ENCODE peak calls at places on chromosomes 13 and 19, in five cellular contexts. One of them, this sample, is unnamed.
A peak's percentile ranks its signal among the peaks of the same experiment; 100 is the strongest.

GRCh38 chr13:48801255-48801654 is 147.5 kb downstream of the CYSLTR2 start:
- DNase-seq in K562: no peak
- DNase-seq in breast epithelium: no peak
- DNase-seq in transverse colon: no peak
- DNase-seq in Panc1: no peak
- DNase-seq in this sample: no peak

GRCh38 chr19:49552749-49553148 is 24.9 kb downstream of the RCN3 start:
- DNase-seq in Panc1: no peak
- DNase-seq in transverse colon: no peak
- DNase-seq in K562: no peak
- DNase-seq in breast epithelium: no peak
- DNase-seq in this sample: no peak

GRCh38 chr13:46134961-46135522 is 30.2 kb upstream of the CPB2 start:
- DNase-seq in Panc1: no peak
- DNase-seq in transverse colon: no peak
- DNase-seq in K562: no peak
- DNase-seq in breast epithelium: peak; percentile 64
- DNase-seq in this sample: peak; percentile 87

GRCh38 chr13:25232937-25233515 is 54.3 kb downstream of the MTMR6 start:
- DNase-seq in breast epithelium: no peak
- DNase-seq in transverse colon: no peak
- DNase-seq in K562: peak; percentile 23
- DNase-seq in Panc1: no peak
- DNase-seq in this sample: no peak

GRCh38 chr19:49473868-49474544 is at the start of gene FLT3LG:
- DNase-seq in Panc1: no peak
- DNase-seq in transverse colon: peak; percentile 83
- DNase-seq in breast epithelium: peak; percentile 74
- DNase-seq in K562: peak; percentile 87
- DNase-seq in this sample: peak; percentile 56

GRCh38 chr19:2523630-2524311 is 47.8 kb downstream of the GADD45B start:
- DNase-seq in breast epithelium: no peak
- DNase-seq in Panc1: no peak
- DNase-seq in K562: peak; percentile 23
- DNase-seq in transverse colon: no peak
- DNase-seq in this sample: no peak

GRCh38 chr19:42403586-42403985 is 13.5 kb upstream of the CNFN start:
- DNase-seq in breast epithelium: no peak
- DNase-seq in K562: no peak
- DNase-seq in Panc1: no peak
- DNase-seq in transverse colon: no peak
- DNase-seq in this sample: no peak

GRCh38 chr13:35702316-35702715 is 225.8 kb upstream of the MAB21L1 start:
- DNase-seq in transverse colon: no peak
- DNase-seq in Panc1: no peak
- DNase-seq in K562: no peak
- DNase-seq in breast epithelium: no peak
- DNase-seq in this sample: no peak

GRCh38 chr19:32863841-32864240 is 5.7 kb downstream of the SLC7A9 start:
- DNase-seq in K562: no peak
- DNase-seq in Panc1: no peak
- DNase-seq in breast epithelium: no peak
- DNase-seq in transverse colon: no peak
- DNase-seq in this sample: no peak

GRCh38 chr13:107284168-107284567 is 716.2 kb upstream of the ARGLU1 start:
- DNase-seq in breast epithelium: no peak
- DNase-seq in transverse colon: no peak
- DNase-seq in K562: no peak
- DNase-seq in Panc1: no peak
- DNase-seq in this sample: no peak

GRCh38 chr13:23871616-23872220 is 17.5 kb downstream of the MIPEP start:
- DNase-seq in Panc1: no peak
- DNase-seq in transverse colon: no peak
- DNase-seq in breast epithelium: no peak
- DNase-seq in K562: peak; percentile 12
- DNase-seq in this sample: no peak

GRCh38 chr13:93561553-93561952 is 334.9 kb downstream of the GPC6 start:
- DNase-seq in breast epithelium: no peak
- DNase-seq in Panc1: no peak
- DNase-seq in K562: no peak
- DNase-seq in transverse colon: no peak
- DNase-seq in this sample: no peak

GRCh38 chr13:40566811-40567210 is 99.6 kb downstream of the FOXO1 start:
- DNase-seq in K562: no peak
- DNase-seq in Panc1: no peak
- DNase-seq in breast epithelium: no peak
- DNase-seq in transverse colon: no peak
- DNase-seq in this sample: no peak

GRCh38 chr19:805161-805561 is 7.9 kb downstream of the PTBP1 start:
- DNase-seq in Panc1: no peak
- DNase-seq in transverse colon: no peak
- DNase-seq in K562: peak; percentile 30
- DNase-seq in breast epithelium: no peak
- DNase-seq in this sample: no peak

GRCh38 chr13:43046259-43046658 is 22.9 kb downstream of the DNAJC15 start:
- DNase-seq in Panc1: no peak
- DNase-seq in K562: no peak
- DNase-seq in breast epithelium: no peak
- DNase-seq in transverse colon: peak; percentile 21
- DNase-seq in this sample: no peak

GRCh38 chr19:49084206-49085019 is 838 bp upstream of the SNRNP70 start:
- DNase-seq in breast epithelium: no peak
- DNase-seq in Panc1: no peak
- DNase-seq in transverse colon: no peak
- DNase-seq in K562: no peak
- DNase-seq in this sample: no peak

GRCh38 chr13:99033814-99034213 is 56.0 kb upstream of the DOCK9 start:
- DNase-seq in K562: no peak
- DNase-seq in transverse colon: no peak
- DNase-seq in Panc1: no peak
- DNase-seq in breast epithelium: no peak
- DNase-seq in this sample: no peak

GRCh38 chr13:100523437-100523836 is 65.2 kb downstream of the GGACT start:
- DNase-seq in K562: no peak
- DNase-seq in Panc1: no peak
- DNase-seq in transverse colon: no peak
- DNase-seq in breast epithelium: no peak
- DNase-seq in this sample: no peak

GRCh38 chr13:25455146-25455545 is 83.4 kb downstream of the ATP8A2 start:
- DNase-seq in transverse colon: no peak
- DNase-seq in K562: no peak
- DNase-seq in Panc1: no peak
- DNase-seq in breast epithelium: no peak
- DNase-seq in this sample: no peak

GRCh38 chr19:3625996-3626472 is 556 bp downstream of the CACTIN start:
- DNase-seq in K562: peak; percentile 48
- DNase-seq in Panc1: no peak
- DNase-seq in transverse colon: no peak
- DNase-seq in breast epithelium: no peak
- DNase-seq in this sample: no peak

GRCh38 chr19:37979547-37980082 is 72.6 kb downstream of the SIPA1L3 start:
- DNase-seq in breast epithelium: peak; percentile 76
- DNase-seq in transverse colon: peak; percentile 51
- DNase-seq in K562: no peak
- DNase-seq in Panc1: no peak
- DNase-seq in this sample: peak; percentile 72

GRCh38 chr13:24271611-24272451 is 37.5 kb upstream of the C1QTNF9 start:
- DNase-seq in breast epithelium: peak; percentile 24
- DNase-seq in K562: no peak
- DNase-seq in Panc1: no peak
- DNase-seq in transverse colon: peak; percentile 72
- DNase-seq in this sample: no peak

GRCh38 chr19:45250216-45250831 is 747 bp upstream of the MARK4 start:
- DNase-seq in breast epithelium: no peak
- DNase-seq in K562: no peak
- DNase-seq in Panc1: no peak
- DNase-seq in transverse colon: peak; percentile 16
- DNase-seq in this sample: no peak

GRCh38 chr13:106376411-106377112 is 158.9 kb downstream of the EFNB2 start:
- DNase-seq in Panc1: peak; percentile 61
- DNase-seq in transverse colon: no peak
- DNase-seq in breast epithelium: no peak
- DNase-seq in K562: no peak
- DNase-seq in this sample: no peak

GRCh38 chr13:105984236-105984635 is 551.2 kb downstream of the EFNB2 start:
- DNase-seq in breast epithelium: no peak
- DNase-seq in transverse colon: no peak
- DNase-seq in Panc1: no peak
- DNase-seq in K562: no peak
- DNase-seq in this sample: no peak

GRCh38 chr19:8224394-8225145 is 15.4 kb downstream of the CERS4 start:
- DNase-seq in transverse colon: no peak
- DNase-seq in breast epithelium: peak; percentile 47
- DNase-seq in Panc1: no peak
- DNase-seq in K562: no peak
- DNase-seq in this sample: peak; percentile 36

GRCh38 chr19:36152886-36153525 is 759 bp upstream of the COX7A1 start:
- DNase-seq in transverse colon: no peak
- DNase-seq in breast epithelium: no peak
- DNase-seq in K562: no peak
- DNase-seq in Panc1: no peak
- DNase-seq in this sample: no peak

GRCh38 chr19:36151144-36152051 is 849 bp downstream of the COX7A1 start:
- DNase-seq in Panc1: no peak
- DNase-seq in transverse colon: no peak
- DNase-seq in breast epithelium: peak; percentile 84
- DNase-seq in K562: no peak
- DNase-seq in this sample: no peak

GRCh38 chr19:36150586-36150985 is 1.7 kb downstream of the COX7A1 start:
- DNase-seq in breast epithelium: no peak
- DNase-seq in transverse colon: no peak
- DNase-seq in K562: no peak
- DNase-seq in Panc1: no peak
- DNase-seq in this sample: no peak

GRCh38 chr19:36149673-36150406 is 2.4 kb downstream of the COX7A1 start:
- DNase-seq in K562: no peak
- DNase-seq in Panc1: no peak
- DNase-seq in transverse colon: no peak
- DNase-seq in breast epithelium: peak; percentile 57
- DNase-seq in this sample: no peak

GRCh38 chr19:36152061-36152885 is at the start of gene COX7A1:
- DNase-seq in transverse colon: peak; percentile 45
- DNase-seq in Panc1: no peak
- DNase-seq in breast epithelium: peak; percentile 67
- DNase-seq in K562: no peak
- DNase-seq in this sample: no peak
- H3K27ac ChIP-seq in transverse colon: peak within 1 kb of the TSS; percentile 93
- H3K27ac ChIP-seq in Panc1: no peak within 1 kb of the TSS
- H3K27ac ChIP-seq in breast epithelium: peak within 1 kb of the TSS; percentile 96
- H3K27ac ChIP-seq in K562: no peak within 1 kb of the TSS
- H3K27ac ChIP-seq in this sample: peak within 1 kb of the TSS; percentile 86

DNA sequence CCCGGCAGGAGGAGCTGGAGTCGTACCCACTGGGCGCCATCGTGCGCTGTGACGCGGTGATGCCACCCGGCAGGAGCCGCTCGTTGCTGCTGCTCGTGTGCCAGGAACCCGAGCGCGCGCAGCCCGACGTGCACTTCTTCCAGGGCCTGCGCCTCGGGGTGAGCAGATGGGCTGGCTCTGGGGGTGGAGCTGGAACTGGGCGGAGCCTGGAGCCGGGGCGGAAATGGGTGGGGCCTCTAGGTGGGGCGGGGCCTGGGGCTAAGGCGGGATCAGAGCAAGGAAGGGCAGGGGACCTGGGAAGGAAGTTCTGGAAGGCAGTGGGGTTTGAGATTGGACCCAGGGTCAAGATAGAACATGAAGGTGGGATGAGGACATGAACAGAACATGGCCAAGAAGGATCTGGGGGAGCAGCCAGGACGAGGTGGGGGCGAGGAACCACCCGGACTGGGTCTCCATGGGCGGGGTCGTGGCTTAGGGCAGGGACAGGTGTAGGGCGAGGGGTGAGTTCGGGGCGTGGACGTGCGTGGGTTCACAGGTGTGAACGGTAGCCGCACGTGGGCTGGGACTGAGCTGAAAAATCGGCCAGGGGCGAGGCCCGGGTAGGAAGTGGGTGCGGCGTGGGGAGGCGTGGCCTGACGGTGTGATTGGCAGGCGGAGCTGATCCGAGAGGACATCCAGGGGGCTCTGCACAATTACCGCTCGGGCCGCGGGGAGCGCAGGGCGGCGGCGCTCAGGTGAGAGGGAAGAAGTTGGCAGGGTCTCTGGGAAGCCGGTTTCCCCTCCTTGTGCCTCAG is 4.6 kb downstream of the EPS8L1 start:
- DNase-seq in transverse colon: peak; percentile 91
- DNase-seq in breast epithelium: peak; percentile 73
- DNase-seq in Panc1: no peak
- DNase-seq in K562: peak; percentile 98
- DNase-seq in this sample: peak; percentile 55
- TF ChIP-seq POLR2AphosphoS5 in transverse colon: peak; percentile 59
- TF ChIP-seq POLR2AphosphoS5 in breast epithelium: no peak
- TF ChIP-seq POLR2AphosphoS5 in Panc1: no peak
- TF ChIP-seq POLR2AphosphoS5 in K562: peak; percentile 50
- TF ChIP-seq POLR2AphosphoS5 in this sample: no peak

DNA sequence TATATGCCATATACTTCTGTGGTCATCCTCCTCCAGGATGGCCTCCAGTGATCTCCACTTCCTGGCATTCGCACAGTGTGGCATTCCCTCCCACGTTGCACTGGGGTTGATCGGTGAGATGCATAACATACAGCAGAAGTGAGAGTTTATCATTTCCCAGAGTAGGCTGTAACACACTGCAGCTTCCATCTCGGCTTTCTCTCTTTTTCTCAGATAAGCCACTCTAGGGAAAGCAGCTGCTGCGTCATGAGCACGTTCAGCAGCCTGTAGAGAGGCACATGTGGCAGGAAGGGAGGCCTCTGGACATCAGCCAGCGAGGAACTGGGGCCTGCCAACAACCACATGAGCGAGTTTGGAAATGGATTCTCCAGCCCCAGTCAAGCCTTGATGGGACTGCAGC is 807.1 kb downstream of the DIAPH3 start:
- DNase-seq in Panc1: no peak
- DNase-seq in K562: no peak
- DNase-seq in transverse colon: peak; percentile 18
- DNase-seq in breast epithelium: peak; percentile 18
- DNase-seq in this sample: no peak
- H3K27ac ChIP-seq in Panc1: no peak overlapping the region
- H3K27ac ChIP-seq in K562: no peak overlapping the region
- H3K27ac ChIP-seq in transverse colon: no peak overlapping the region
- H3K27ac ChIP-seq in breast epithelium: no peak overlapping the region
- H3K27ac ChIP-seq in this sample: no peak overlapping the region

DNA sequence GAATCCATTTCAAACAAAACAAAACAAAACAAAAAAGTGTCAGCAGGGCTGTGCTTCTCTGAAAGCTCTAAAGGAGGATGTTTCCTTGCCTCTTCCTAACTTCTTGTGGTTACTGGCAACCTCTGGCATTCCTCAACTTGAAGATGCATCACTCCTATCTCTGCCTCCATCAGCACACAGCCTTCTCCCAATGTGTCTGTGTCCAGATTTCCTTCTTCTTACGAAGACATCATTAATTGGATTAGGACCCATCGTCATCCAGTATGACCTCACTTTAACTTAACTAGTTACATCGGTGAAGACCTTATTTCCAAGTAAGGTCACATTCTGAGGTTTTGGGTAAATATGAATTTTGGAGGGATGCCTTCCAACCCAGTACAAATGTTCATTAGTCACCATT is 33.8 kb upstream of the GTF2F2 start:
- DNase-seq in breast epithelium: no peak
- DNase-seq in transverse colon: no peak
- DNase-seq in K562: no peak
- DNase-seq in Panc1: no peak
- DNase-seq in this sample: no peak
- TF ChIP-seq POLR2AphosphoS5 in breast epithelium: no peak
- TF ChIP-seq POLR2AphosphoS5 in transverse colon: no peak
- TF ChIP-seq POLR2AphosphoS5 in K562: no peak
- TF ChIP-seq POLR2AphosphoS5 in Panc1: no peak
- TF ChIP-seq POLR2AphosphoS5 in this sample: peak; percentile 17